ENCODE peak calls at places on chromosomes 2 and 18, in seven cellular contexts. I is right lobe of liver; D is H9; N is CD8-positive, alpha-beta T cell; K is OCI-LY7; H is GM23248; L is osteoblast. T is an unnamed sample. For H3K4me1, the result is how much of the 10 kb centered on the place peaks cover.

GRCh38 chr2:241617431-241618154 is 19.4 kb downstream of the THAP4 start:
- DNase-seq in K (peak), D (peak), N (peak), H (no peak), L (peak), I (no peak), T (peak)

GRCh38 chr2:64063924-64064331 is 44.7 kb upstream of the VPS54 start:
- DNase-seq in L (no peak), K (peak), N (no peak), D (peak), H (peak), I (no peak), T (no peak)

GRCh38 chr2:218517434-218518206 is 50.5 kb downstream of the USP37 start:
- DNase-seq in D (no peak), I (no peak), N (no peak), K (no peak), H (peak), L (no peak), T (no peak)

GRCh38 chr2:126406267-126406666 is 249.7 kb upstream of the GYPC start:
- DNase-seq in L (no peak), H (no peak), K (no peak), D (no peak), N (no peak), I (no peak), T (no peak)

GRCh38 chr18:13137939-13138821 is 80.4 kb upstream of the LDLRAD4 start:
- DNase-seq in H (peak), L (peak), N (peak), K (no peak), I (peak), D (no peak), T (peak)

GRCh38 chr18:46418657-46419260 is 238.3 kb downstream of the LOXHD1 start:
- DNase-seq in N (no peak), I (peak), L (no peak), K (no peak), H (peak), D (no peak), T (no peak)

GRCh38 chr18:48649231-48649630 is 110.4 kb downstream of the CTIF start:
- DNase-seq in L (no peak), K (peak), N (no peak), H (no peak), I (no peak), D (peak), T (no peak)

GRCh38 chr2:38747007-38747424 is 4.1 kb downstream of the SRSF7 start:
- DNase-seq in N (no peak), D (no peak), K (no peak), I (no peak), H (no peak), L (no peak), T (no peak)

GRCh38 chr18:54899500-54899899 is 59.8 kb downstream of the CCDC68 start:
- DNase-seq in L (no peak), K (no peak), H (no peak), I (no peak), D (no peak), N (no peak), T (no peak)

GRCh38 chr2:102022884-102023539 is 31.3 kb downstream of the IL1R2 start:
- DNase-seq in L (no peak), D (no peak), K (no peak), H (no peak), I (no peak), N (no peak), T (no peak)

GRCh38 chr2:15941483-15941853 is 1.1 kb downstream of the MYCN start:
- DNase-seq in H (no peak), N (no peak), I (no peak), K (no peak), D (peak), L (peak), T (no peak)

GRCh38 chr2:43184339-43184895 is 42.0 kb downstream of the ZFP36L2 start:
- DNase-seq in D (no peak), L (peak), I (no peak), N (no peak), H (peak), K (no peak), T (peak)

GRCh38 chr18:39660141-39660540 is 2094.5 kb upstream of the CELF4 start:
- DNase-seq in L (no peak), H (peak), I (no peak), D (no peak), N (no peak), K (no peak), T (no peak)

GRCh38 chr2:58308435-58308834 is 67.3 kb upstream of the FANCL start:
- DNase-seq in K (no peak), D (no peak), I (no peak), H (no peak), N (no peak), L (no peak), T (no peak)

GRCh38 chr2:234275515-234275914 is 221.4 kb downstream of the ARL4C start:
- DNase-seq in K (no peak), D (no peak), I (no peak), H (no peak), L (no peak), N (no peak), T (no peak)

GRCh38 chr18:46035701-46036680 is 36.1 kb downstream of the PSTPIP2 start:
- DNase-seq in D (no peak), L (peak), I (no peak), H (peak), K (no peak), N (no peak), T (no peak)

GRCh38 chr2:219163156-219163555 is 2.5 kb upstream of the NHEJ1 start:
- DNase-seq in I (no peak), K (no peak), N (no peak), H (no peak), D (no peak), L (no peak), T (no peak)

GRCh38 chr2:239298126-239298804 is 102.6 kb downstream of the HDAC4 start:
- DNase-seq in H (peak), N (peak), I (peak), K (peak), D (no peak), L (peak), T (peak)

GRCh38 chr18:76228716-76229115 is 266.3 kb downstream of the ZNF516 start:
- DNase-seq in L (no peak), I (no peak), D (no peak), K (no peak), H (no peak), N (no peak), T (no peak)

GRCh38 chr2:222300725-222301295 is 2.0 kb upstream of the PAX3 start:
- DNase-seq in I (no peak), K (no peak), D (no peak), N (no peak), L (no peak), H (no peak), T (no peak)

GRCh38 chr18:48853588-48853987 is 97.2 kb downstream of the SMAD7 start:
- DNase-seq in K (no peak), H (no peak), L (no peak), N (no peak), D (no peak), I (no peak), T (no peak)

GRCh38 chr2:4020153-4020552 is 316.8 kb downstream of the DCDC2C start:
- DNase-seq in D (no peak), K (no peak), I (no peak), H (no peak), L (no peak), N (no peak), T (no peak)

GRCh38 chr18:55775972-55776371 is 188.0 kb upstream of the TCF4 start:
- DNase-seq in I (no peak), D (no peak), L (no peak), K (no peak), H (no peak), N (no peak), T (no peak)

GRCh38 chr2:53646788-53647187 is 120.8 kb upstream of the CHAC2 start:
- DNase-seq in L (no peak), N (no peak), D (peak), K (no peak), H (no peak), I (no peak), T (no peak)

GRCh38 chr2:231300020-231300721 is 95.3 kb upstream of the B3GNT7 start:
- DNase-seq in H (no peak), N (no peak), D (no peak), I (no peak), L (no peak), K (no peak), T (no peak)

GRCh38 chr2:182649316-182649715 is 66.7 kb upstream of the DNAJC10 start:
- DNase-seq in L (peak), D (peak), K (peak), N (no peak), H (peak), I (no peak), T (no peak)

GRCh38 chr2:44833123-44834069 is 108.1 kb upstream of the SIX3 start:
- DNase-seq in K (no peak), L (no peak), D (no peak), I (no peak), N (no peak), H (peak), T (no peak)

GRCh38 chr2:85662899-85663683 is 4.9 kb downstream of the SFTPB start:
- DNase-seq in I (no peak), H (peak), N (no peak), L (peak), K (no peak), D (no peak), T (no peak)

GRCh38 chr2:40957508-40957907 is 505.6 kb upstream of the SLC8A1 start:
- DNase-seq in N (no peak), K (peak), I (no peak), H (peak), L (no peak), D (no peak), T (no peak)

GRCh38 chr2:99648115-99648850 is 158.5 kb upstream of the REV1 start:
- DNase-seq in I (no peak), H (peak), N (no peak), K (no peak), L (peak), D (no peak), T (no peak)

GRCh38 chr2:23211987-23212583 is 172.9 kb upstream of the KLHL29 start:
- DNase-seq in K (no peak), N (no peak), L (no peak), I (no peak), H (no peak), D (no peak), T (no peak)

GRCh38 chr2:240319855-240320560 is 115.5 kb upstream of the GPC1 start:
- DNase-seq in K (no peak), H (peak), D (no peak), L (peak), N (no peak), I (no peak), T (no peak)

GRCh38 chr2:149924028-149924427 is 336.5 kb upstream of the MMADHC start:
- DNase-seq in I (no peak), H (peak), L (no peak), K (no peak), D (no peak), N (no peak), T (no peak)

GRCh38 chr18:48921305-48922202 is 29.2 kb downstream of the SMAD7 start:
- DNase-seq in H (peak), L (peak), K (no peak), I (no peak), D (peak), N (no peak), T (no peak)

GRCh38 chr2:131127076-131127475 is 21.9 kb downstream of the PLEKHB2 start:
- DNase-seq in K (no peak), D (no peak), H (no peak), I (no peak), N (no peak), L (no peak), T (no peak)

DNA sequence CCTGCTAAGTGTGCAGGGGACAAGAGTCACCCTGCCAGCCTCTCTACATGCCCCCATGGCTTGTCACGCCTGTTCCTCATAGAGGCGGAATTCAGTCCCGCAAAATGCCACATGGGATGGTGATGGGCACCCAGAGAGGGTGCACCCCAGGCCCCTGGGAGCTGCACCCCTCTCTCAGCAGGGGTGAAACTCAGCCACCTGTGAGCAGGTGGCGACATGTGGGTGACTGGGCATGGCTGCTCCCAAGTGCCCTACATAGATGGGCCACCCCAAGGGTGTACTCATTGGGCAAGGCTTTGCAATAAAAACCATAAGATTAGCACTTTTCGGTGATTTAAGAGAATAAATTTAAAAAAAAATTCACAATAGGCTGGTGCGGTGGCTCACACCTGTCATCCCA is 6.3 kb downstream of the HS6ST1 start:
- DNase-seq in N (no peak), D (no peak), L (peak), K (no peak), H (no peak), I (no peak), T (no peak)
- H3K27ac ChIP-seq in N (no peak), D (no peak), L (no peak), K (no peak), H (no peak), I (no peak), T (no peak)

DNA sequence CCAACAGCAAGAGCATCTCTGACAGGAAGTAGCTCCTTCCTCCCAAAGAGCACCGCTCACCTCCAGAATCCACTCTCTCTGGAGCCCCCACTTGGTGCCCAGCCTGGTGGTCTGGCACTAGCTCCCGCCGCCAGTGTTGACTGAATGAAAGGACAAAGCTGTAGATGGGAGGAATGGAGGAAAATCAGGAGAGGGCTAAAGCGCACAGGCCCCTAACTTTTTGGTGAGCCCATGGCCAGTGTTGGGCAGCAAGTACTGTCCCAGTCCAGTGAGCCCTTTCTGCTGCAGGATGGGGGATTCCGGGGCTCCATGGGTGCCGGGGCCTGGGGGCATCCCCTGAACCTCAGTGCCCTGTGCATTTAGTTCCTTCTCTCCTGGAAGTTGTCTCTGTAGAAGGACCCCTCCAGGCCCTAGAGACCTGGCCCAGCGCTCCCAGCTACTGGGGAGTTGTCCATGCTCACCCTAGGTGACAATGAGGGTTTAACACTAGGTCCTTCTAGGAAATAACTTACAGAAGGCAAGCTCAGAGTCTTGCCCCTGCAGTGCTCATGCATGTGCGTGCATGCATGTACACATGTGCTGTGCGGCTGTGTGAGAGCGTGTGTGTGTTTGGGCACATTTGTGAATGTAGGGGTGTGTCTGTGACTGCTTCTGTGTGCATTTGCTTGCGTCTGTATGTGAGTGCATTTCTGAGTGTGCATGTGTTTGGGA is 33.6 kb downstream of the GLI2 start:
- DNase-seq in N (no peak), H (no peak), L (no peak), I (peak), K (no peak), D (no peak), T (no peak)
- H3K4me1 ChIP-seq in N (under half), H (half or more), L (half or more), I (under half), K (under half), D (under half), T (under half)

DNA sequence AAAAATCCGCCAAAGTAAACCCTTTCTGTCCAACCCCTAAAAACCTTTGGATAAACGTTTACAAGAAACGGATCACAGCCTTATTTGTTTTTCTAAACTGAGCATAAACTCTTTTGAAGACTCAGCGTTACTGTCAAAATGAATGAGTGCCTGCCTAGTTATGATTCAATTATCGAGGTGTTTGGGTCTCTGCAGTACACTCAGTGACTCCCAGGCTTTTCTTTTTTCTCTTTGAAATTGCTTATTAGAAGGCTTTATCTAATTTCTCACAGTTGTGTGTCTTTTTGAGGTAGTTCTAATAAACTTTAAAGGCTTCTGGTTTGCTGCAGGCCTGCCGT is 663 bp downstream of the RHBDD1 start:
- DNase-seq in I (no peak), N (no peak), L (no peak), D (no peak), H (no peak), K (no peak), T (no peak)
- H3K27ac ChIP-seq in I (peak), N (peak), L (peak), D (peak), H (peak), K (peak), T (peak)

DNA sequence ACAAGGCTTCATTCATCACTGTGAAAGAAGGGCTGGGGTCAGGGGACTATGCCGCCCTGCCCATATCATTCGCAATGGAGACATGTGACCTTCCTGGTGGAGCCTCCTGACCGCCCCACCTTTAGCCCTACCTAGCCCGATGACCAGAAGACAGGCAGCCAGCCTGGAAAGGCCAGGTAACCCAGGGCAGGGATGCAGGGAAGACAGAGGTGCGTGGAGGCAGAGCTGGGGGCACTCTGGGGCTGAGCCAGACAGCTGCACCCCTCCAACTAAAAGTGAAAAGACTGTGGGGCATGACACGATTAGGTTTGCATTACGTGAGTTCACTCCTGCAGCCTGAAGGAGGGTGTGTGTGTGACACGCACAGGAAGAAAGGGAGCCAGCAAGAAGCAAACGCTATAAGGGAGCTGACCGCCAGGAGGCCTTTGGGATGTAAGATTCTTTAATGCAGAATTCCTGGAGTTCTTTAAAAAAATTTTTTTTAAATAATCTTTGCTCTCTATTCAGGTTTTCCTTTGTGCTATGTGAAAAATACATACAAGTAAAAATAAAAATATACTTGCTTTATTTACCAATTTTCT is 3.7 kb upstream of the HES6 start:
- DNase-seq in L (no peak), I (no peak), N (no peak), H (no peak), K (no peak), D (peak), T (no peak)
- H3K4me1 ChIP-seq in L (under half), I (under half), N (under half), H (under half), K (under half), D (under half), T (under half)

GRCh38 chr18:11785444-11786055 is 65.7 kb upstream of the CHMP1B start:
- DNase-seq in L (no peak), I (no peak), H (no peak), D (peak), K (no peak), N (no peak), T (no peak)
- H3K27ac ChIP-seq in L (no peak), I (no peak), H (no peak), D (no peak), K (no peak), N (no peak), T (no peak)